ENCODE peak calls at places on chromosome 1, in eight cellular contexts. One of them, this sample, is unnamed.

GRCh38 chr1:170790651-170791071 is 126.7 kb downstream of the PRRX1 start:
- DNase-seq in activated CD8-positive, alpha-beta memory T cell treated with anti-CD3 and anti-CD28 coated beads, Interleukin-2, amount 10 ng/mL, durations not matched to agents 7 days and 5 days: no peak
- DNase-seq in T-helper 2 cell: no peak
- DNase-seq in esophagus muscularis mucosa: no peak
- DNase-seq in EH: peak
- DNase-seq in dermis blood vessel endothelial cell: no peak
- DNase-seq in central memory CD4-positive, alpha-beta T cell: no peak
- DNase-seq in GM12865: no peak
- DNase-seq in this sample: no peak

GRCh38 chr1:183567584-183567983 is 22.7 kb downstream of the NCF2 start:
- DNase-seq in activated CD8-positive, alpha-beta memory T cell treated with anti-CD3 and anti-CD28 coated beads, Interleukin-2, amount 10 ng/mL, durations not matched to agents 7 days and 5 days: no peak
- DNase-seq in central memory CD4-positive, alpha-beta T cell: no peak
- DNase-seq in GM12865: peak
- DNase-seq in dermis blood vessel endothelial cell: no peak
- DNase-seq in esophagus muscularis mucosa: no peak
- DNase-seq in T-helper 2 cell: no peak
- DNase-seq in EH: peak
- DNase-seq in this sample: no peak

GRCh38 chr1:201938440-201939005 is 7.8 kb downstream of the LMOD1 start:
- DNase-seq in dermis blood vessel endothelial cell: no peak
- DNase-seq in EH: no peak
- DNase-seq in esophagus muscularis mucosa: no peak
- DNase-seq in central memory CD4-positive, alpha-beta T cell: no peak
- DNase-seq in activated CD8-positive, alpha-beta memory T cell treated with anti-CD3 and anti-CD28 coated beads, Interleukin-2, amount 10 ng/mL, durations not matched to agents 7 days and 5 days: no peak
- DNase-seq in GM12865: no peak
- DNase-seq in T-helper 2 cell: no peak
- DNase-seq in this sample: no peak

GRCh38 chr1:154972517-154973343 is 1.8 kb upstream of the CKS1B start:
- DNase-seq in dermis blood vessel endothelial cell: peak
- DNase-seq in T-helper 2 cell: no peak
- DNase-seq in esophagus muscularis mucosa: no peak
- DNase-seq in GM12865: no peak
- DNase-seq in central memory CD4-positive, alpha-beta T cell: no peak
- DNase-seq in EH: peak
- DNase-seq in activated CD8-positive, alpha-beta memory T cell treated with anti-CD3 and anti-CD28 coated beads, Interleukin-2, amount 10 ng/mL, durations not matched to agents 7 days and 5 days: no peak
- DNase-seq in this sample: no peak

GRCh38 chr1:204432708-204433107 is 21.1 kb upstream of the PPP1R15B start:
- DNase-seq in EH: no peak
- DNase-seq in central memory CD4-positive, alpha-beta T cell: no peak
- DNase-seq in esophagus muscularis mucosa: no peak
- DNase-seq in GM12865: no peak
- DNase-seq in activated CD8-positive, alpha-beta memory T cell treated with anti-CD3 and anti-CD28 coated beads, Interleukin-2, amount 10 ng/mL, durations not matched to agents 7 days and 5 days: no peak
- DNase-seq in dermis blood vessel endothelial cell: no peak
- DNase-seq in T-helper 2 cell: no peak
- DNase-seq in this sample: no peak

GRCh38 chr1:8374356-8374755 is 56.4 kb downstream of the SLC45A1 start:
- DNase-seq in activated CD8-positive, alpha-beta memory T cell treated with anti-CD3 and anti-CD28 coated beads, Interleukin-2, amount 10 ng/mL, durations not matched to agents 7 days and 5 days: no peak
- DNase-seq in central memory CD4-positive, alpha-beta T cell: no peak
- DNase-seq in dermis blood vessel endothelial cell: no peak
- DNase-seq in T-helper 2 cell: no peak
- DNase-seq in GM12865: no peak
- DNase-seq in EH: no peak
- DNase-seq in esophagus muscularis mucosa: no peak
- DNase-seq in this sample: no peak

GRCh38 chr1:208737922-208738321 is 493.7 kb upstream of the PLXNA2 start:
- DNase-seq in T-helper 2 cell: no peak
- DNase-seq in dermis blood vessel endothelial cell: no peak
- DNase-seq in GM12865: peak
- DNase-seq in esophagus muscularis mucosa: no peak
- DNase-seq in EH: no peak
- DNase-seq in central memory CD4-positive, alpha-beta T cell: no peak
- DNase-seq in activated CD8-positive, alpha-beta memory T cell treated with anti-CD3 and anti-CD28 coated beads, Interleukin-2, amount 10 ng/mL, durations not matched to agents 7 days and 5 days: no peak
- DNase-seq in this sample: no peak

GRCh38 chr1:43872280-43872679 is 61.3 kb upstream of the ARTN start:
- DNase-seq in esophagus muscularis mucosa: no peak
- DNase-seq in EH: peak
- DNase-seq in central memory CD4-positive, alpha-beta T cell: no peak
- DNase-seq in GM12865: no peak
- DNase-seq in activated CD8-positive, alpha-beta memory T cell treated with anti-CD3 and anti-CD28 coated beads, Interleukin-2, amount 10 ng/mL, durations not matched to agents 7 days and 5 days: no peak
- DNase-seq in dermis blood vessel endothelial cell: no peak
- DNase-seq in T-helper 2 cell: no peak
- DNase-seq in this sample: no peak

GRCh38 chr1:32759997-32760623 is 57.0 kb downstream of the YARS1 start:
- DNase-seq in EH: no peak
- DNase-seq in GM12865: no peak
- DNase-seq in esophagus muscularis mucosa: no peak
- DNase-seq in T-helper 2 cell: no peak
- DNase-seq in dermis blood vessel endothelial cell: no peak
- DNase-seq in activated CD8-positive, alpha-beta memory T cell treated with anti-CD3 and anti-CD28 coated beads, Interleukin-2, amount 10 ng/mL, durations not matched to agents 7 days and 5 days: no peak
- DNase-seq in central memory CD4-positive, alpha-beta T cell: no peak
- DNase-seq in this sample: no peak

GRCh38 chr1:112743174-112744018 is 28.3 kb upstream of the PPM1J start:
- DNase-seq in EH: peak
- DNase-seq in esophagus muscularis mucosa: no peak
- DNase-seq in dermis blood vessel endothelial cell: peak
- DNase-seq in GM12865: no peak
- DNase-seq in T-helper 2 cell: no peak
- DNase-seq in central memory CD4-positive, alpha-beta T cell: no peak
- DNase-seq in activated CD8-positive, alpha-beta memory T cell treated with anti-CD3 and anti-CD28 coated beads, Interleukin-2, amount 10 ng/mL, durations not matched to agents 7 days and 5 days: no peak
- DNase-seq in this sample: no peak

GRCh38 chr1:222618880-222619321 is 1.0 kb downstream of the MIA3 start:
- DNase-seq in dermis blood vessel endothelial cell: peak
- DNase-seq in T-helper 2 cell: peak
- DNase-seq in EH: peak
- DNase-seq in central memory CD4-positive, alpha-beta T cell: no peak
- DNase-seq in esophagus muscularis mucosa: no peak
- DNase-seq in activated CD8-positive, alpha-beta memory T cell treated with anti-CD3 and anti-CD28 coated beads, Interleukin-2, amount 10 ng/mL, durations not matched to agents 7 days and 5 days: no peak
- DNase-seq in GM12865: peak
- DNase-seq in this sample: no peak

GRCh38 chr1:110626890-110627289 is 20.7 kb upstream of the KCNA2 start:
- DNase-seq in GM12865: no peak
- DNase-seq in activated CD8-positive, alpha-beta memory T cell treated with anti-CD3 and anti-CD28 coated beads, Interleukin-2, amount 10 ng/mL, durations not matched to agents 7 days and 5 days: peak
- DNase-seq in dermis blood vessel endothelial cell: no peak
- DNase-seq in EH: no peak
- DNase-seq in esophagus muscularis mucosa: peak
- DNase-seq in central memory CD4-positive, alpha-beta T cell: no peak
- DNase-seq in T-helper 2 cell: peak
- DNase-seq in this sample: no peak

GRCh38 chr1:85148524-85149250 is 52.1 kb downstream of the SYDE2 start:
- DNase-seq in GM12865: peak
- DNase-seq in EH: peak
- DNase-seq in central memory CD4-positive, alpha-beta T cell: no peak
- DNase-seq in dermis blood vessel endothelial cell: no peak
- DNase-seq in esophagus muscularis mucosa: no peak
- DNase-seq in T-helper 2 cell: peak
- DNase-seq in activated CD8-positive, alpha-beta memory T cell treated with anti-CD3 and anti-CD28 coated beads, Interleukin-2, amount 10 ng/mL, durations not matched to agents 7 days and 5 days: peak
- DNase-seq in this sample: no peak

GRCh38 chr1:15031251-15031930 is 122.2 kb upstream of the TMEM51 start:
- DNase-seq in activated CD8-positive, alpha-beta memory T cell treated with anti-CD3 and anti-CD28 coated beads, Interleukin-2, amount 10 ng/mL, durations not matched to agents 7 days and 5 days: no peak
- DNase-seq in EH: peak
- DNase-seq in esophagus muscularis mucosa: no peak
- DNase-seq in GM12865: no peak
- DNase-seq in T-helper 2 cell: no peak
- DNase-seq in dermis blood vessel endothelial cell: no peak
- DNase-seq in central memory CD4-positive, alpha-beta T cell: no peak
- DNase-seq in this sample: no peak

GRCh38 chr1:111604931-111605330 is 14.7 kb upstream of the RAP1A start:
- DNase-seq in central memory CD4-positive, alpha-beta T cell: no peak
- DNase-seq in activated CD8-positive, alpha-beta memory T cell treated with anti-CD3 and anti-CD28 coated beads, Interleukin-2, amount 10 ng/mL, durations not matched to agents 7 days and 5 days: no peak
- DNase-seq in T-helper 2 cell: no peak
- DNase-seq in EH: peak
- DNase-seq in esophagus muscularis mucosa: peak
- DNase-seq in GM12865: no peak
- DNase-seq in dermis blood vessel endothelial cell: no peak
- DNase-seq in this sample: no peak

GRCh38 chr1:170660874-170661645 is 2.9 kb upstream of the PRRX1 start:
- DNase-seq in esophagus muscularis mucosa: no peak
- DNase-seq in EH: peak
- DNase-seq in dermis blood vessel endothelial cell: peak
- DNase-seq in T-helper 2 cell: no peak
- DNase-seq in central memory CD4-positive, alpha-beta T cell: no peak
- DNase-seq in activated CD8-positive, alpha-beta memory T cell treated with anti-CD3 and anti-CD28 coated beads, Interleukin-2, amount 10 ng/mL, durations not matched to agents 7 days and 5 days: no peak
- DNase-seq in GM12865: peak
- DNase-seq in this sample: no peak

GRCh38 chr1:48530727-48531351 is 58.8 kb upstream of the SPATA6 start:
- DNase-seq in EH: peak
- DNase-seq in central memory CD4-positive, alpha-beta T cell: no peak
- DNase-seq in dermis blood vessel endothelial cell: peak
- DNase-seq in activated CD8-positive, alpha-beta memory T cell treated with anti-CD3 and anti-CD28 coated beads, Interleukin-2, amount 10 ng/mL, durations not matched to agents 7 days and 5 days: peak
- DNase-seq in T-helper 2 cell: peak
- DNase-seq in GM12865: peak
- DNase-seq in esophagus muscularis mucosa: no peak
- DNase-seq in this sample: no peak

GRCh38 chr1:30413606-30414005 is 309.8 kb downstream of the MATN1 start:
- DNase-seq in GM12865: no peak
- DNase-seq in dermis blood vessel endothelial cell: no peak
- DNase-seq in central memory CD4-positive, alpha-beta T cell: no peak
- DNase-seq in esophagus muscularis mucosa: peak
- DNase-seq in activated CD8-positive, alpha-beta memory T cell treated with anti-CD3 and anti-CD28 coated beads, Interleukin-2, amount 10 ng/mL, durations not matched to agents 7 days and 5 days: peak
- DNase-seq in EH: no peak
- DNase-seq in T-helper 2 cell: no peak
- DNase-seq in this sample: no peak

GRCh38 chr1:26541816-26542711 is 12.5 kb downstream of the RPS6KA1 start:
- DNase-seq in EH: peak
- DNase-seq in central memory CD4-positive, alpha-beta T cell: peak
- DNase-seq in GM12865: peak
- DNase-seq in esophagus muscularis mucosa: peak
- DNase-seq in activated CD8-positive, alpha-beta memory T cell treated with anti-CD3 and anti-CD28 coated beads, Interleukin-2, amount 10 ng/mL, durations not matched to agents 7 days and 5 days: peak
- DNase-seq in T-helper 2 cell: peak
- DNase-seq in dermis blood vessel endothelial cell: peak
- DNase-seq in this sample: peak

GRCh38 chr1:111486431-111486830 is 12.6 kb downstream of the C1orf162 start:
- DNase-seq in dermis blood vessel endothelial cell: no peak
- DNase-seq in T-helper 2 cell: no peak
- DNase-seq in GM12865: no peak
- DNase-seq in central memory CD4-positive, alpha-beta T cell: no peak
- DNase-seq in activated CD8-positive, alpha-beta memory T cell treated with anti-CD3 and anti-CD28 coated beads, Interleukin-2, amount 10 ng/mL, durations not matched to agents 7 days and 5 days: no peak
- DNase-seq in esophagus muscularis mucosa: peak
- DNase-seq in EH: no peak
- DNase-seq in this sample: no peak

GRCh38 chr1:25985171-25985570 is 12.7 kb downstream of the PAFAH2 start:
- DNase-seq in EH: no peak
- DNase-seq in central memory CD4-positive, alpha-beta T cell: no peak
- DNase-seq in dermis blood vessel endothelial cell: peak
- DNase-seq in esophagus muscularis mucosa: no peak
- DNase-seq in activated CD8-positive, alpha-beta memory T cell treated with anti-CD3 and anti-CD28 coated beads, Interleukin-2, amount 10 ng/mL, durations not matched to agents 7 days and 5 days: no peak
- DNase-seq in T-helper 2 cell: no peak
- DNase-seq in GM12865: no peak
- DNase-seq in this sample: no peak

GRCh38 chr1:4075436-4076225 is 175.6 kb upstream of the C1orf174 start:
- DNase-seq in T-helper 2 cell: no peak
- DNase-seq in esophagus muscularis mucosa: no peak
- DNase-seq in EH: no peak
- DNase-seq in GM12865: no peak
- DNase-seq in activated CD8-positive, alpha-beta memory T cell treated with anti-CD3 and anti-CD28 coated beads, Interleukin-2, amount 10 ng/mL, durations not matched to agents 7 days and 5 days: no peak
- DNase-seq in central memory CD4-positive, alpha-beta T cell: no peak
- DNase-seq in dermis blood vessel endothelial cell: no peak
- DNase-seq in this sample: no peak

GRCh38 chr1:171655215-171656116 is 3.0 kb upstream of the MYOC start:
- DNase-seq in T-helper 2 cell: peak
- DNase-seq in central memory CD4-positive, alpha-beta T cell: peak
- DNase-seq in dermis blood vessel endothelial cell: peak
- DNase-seq in esophagus muscularis mucosa: peak
- DNase-seq in activated CD8-positive, alpha-beta memory T cell treated with anti-CD3 and anti-CD28 coated beads, Interleukin-2, amount 10 ng/mL, durations not matched to agents 7 days and 5 days: peak
- DNase-seq in GM12865: peak
- DNase-seq in EH: peak
- DNase-seq in this sample: peak

GRCh38 chr1:217524787-217525520 is 105.9 kb downstream of the GPATCH2 start:
- DNase-seq in esophagus muscularis mucosa: no peak
- DNase-seq in central memory CD4-positive, alpha-beta T cell: no peak
- DNase-seq in dermis blood vessel endothelial cell: peak
- DNase-seq in EH: peak
- DNase-seq in T-helper 2 cell: no peak
- DNase-seq in GM12865: no peak
- DNase-seq in activated CD8-positive, alpha-beta memory T cell treated with anti-CD3 and anti-CD28 coated beads, Interleukin-2, amount 10 ng/mL, durations not matched to agents 7 days and 5 days: no peak
- DNase-seq in this sample: no peak

GRCh38 chr1:47906009-47906432 is 91.2 kb downstream of the TRABD2B start:
- DNase-seq in activated CD8-positive, alpha-beta memory T cell treated with anti-CD3 and anti-CD28 coated beads, Interleukin-2, amount 10 ng/mL, durations not matched to agents 7 days and 5 days: no peak
- DNase-seq in central memory CD4-positive, alpha-beta T cell: no peak
- DNase-seq in dermis blood vessel endothelial cell: peak
- DNase-seq in EH: peak
- DNase-seq in T-helper 2 cell: no peak
- DNase-seq in GM12865: no peak
- DNase-seq in esophagus muscularis mucosa: no peak
- DNase-seq in this sample: no peak

GRCh38 chr1:9128520-9129371 is at the start of gene GPR157:
- DNase-seq in dermis blood vessel endothelial cell: peak
- DNase-seq in T-helper 2 cell: peak
- DNase-seq in GM12865: peak
- DNase-seq in central memory CD4-positive, alpha-beta T cell: peak
- DNase-seq in activated CD8-positive, alpha-beta memory T cell treated with anti-CD3 and anti-CD28 coated beads, Interleukin-2, amount 10 ng/mL, durations not matched to agents 7 days and 5 days: peak
- DNase-seq in EH: peak
- DNase-seq in esophagus muscularis mucosa: peak
- DNase-seq in this sample: peak

GRCh38 chr1:92536593-92537332 is 50.0 kb upstream of the GFI1 start:
- DNase-seq in dermis blood vessel endothelial cell: peak
- DNase-seq in central memory CD4-positive, alpha-beta T cell: peak
- DNase-seq in T-helper 2 cell: peak
- DNase-seq in EH: peak
- DNase-seq in esophagus muscularis mucosa: no peak
- DNase-seq in activated CD8-positive, alpha-beta memory T cell treated with anti-CD3 and anti-CD28 coated beads, Interleukin-2, amount 10 ng/mL, durations not matched to agents 7 days and 5 days: no peak
- DNase-seq in GM12865: peak
- DNase-seq in this sample: peak

GRCh38 chr1:210687582-210688279 is 359.0 kb downstream of the HHAT start:
- DNase-seq in activated CD8-positive, alpha-beta memory T cell treated with anti-CD3 and anti-CD28 coated beads, Interleukin-2, amount 10 ng/mL, durations not matched to agents 7 days and 5 days: no peak
- DNase-seq in GM12865: no peak
- DNase-seq in dermis blood vessel endothelial cell: no peak
- DNase-seq in central memory CD4-positive, alpha-beta T cell: no peak
- DNase-seq in T-helper 2 cell: no peak
- DNase-seq in EH: peak
- DNase-seq in esophagus muscularis mucosa: no peak
- DNase-seq in this sample: no peak

GRCh38 chr1:235917267-235917811 is 50.6 kb upstream of the LYST start:
- DNase-seq in dermis blood vessel endothelial cell: peak
- DNase-seq in EH: peak
- DNase-seq in T-helper 2 cell: peak
- DNase-seq in GM12865: peak
- DNase-seq in central memory CD4-positive, alpha-beta T cell: peak
- DNase-seq in esophagus muscularis mucosa: peak
- DNase-seq in activated CD8-positive, alpha-beta memory T cell treated with anti-CD3 and anti-CD28 coated beads, Interleukin-2, amount 10 ng/mL, durations not matched to agents 7 days and 5 days: peak
- DNase-seq in this sample: peak

GRCh38 chr1:84166797-84167196 is 22.7 kb downstream of the PRKACB start:
- DNase-seq in T-helper 2 cell: peak
- DNase-seq in central memory CD4-positive, alpha-beta T cell: no peak
- DNase-seq in esophagus muscularis mucosa: no peak
- DNase-seq in activated CD8-positive, alpha-beta memory T cell treated with anti-CD3 and anti-CD28 coated beads, Interleukin-2, amount 10 ng/mL, durations not matched to agents 7 days and 5 days: no peak
- DNase-seq in dermis blood vessel endothelial cell: no peak
- DNase-seq in GM12865: peak
- DNase-seq in EH: no peak
- DNase-seq in this sample: no peak

This sample was measured in T follicular helper cell.